ENCODE peak calls at places on chromosomes 2 and 18, in five cellular contexts. N is heart right ventricle, S is bronchial epithelial cell, R is MG63, W is heart left ventricle. I is an unnamed sample.

GRCh38 chr2:112147796-112148195 is 9.6 kb downstream of the FBLN7 start:
- DNase-seq in N (no peak), S (no peak), R (no peak), W (peak; percentile 43), I (no peak)

GRCh38 chr18:31791817-31792579 is 31.3 kb upstream of the SLC25A52 start:
- DNase-seq in N (no peak), S (no peak), R (no peak), W (no peak), I (no peak)

GRCh38 chr2:27681844-27682243 is 18.2 kb downstream of the SLC4A1AP start:
- DNase-seq in N (no peak), S (peak; percentile 42), R (no peak), W (no peak), I (peak; percentile 37)

GRCh38 chr2:239674101-239674980 is 273.5 kb upstream of the HDAC4 start:
- DNase-seq in N (no peak), S (no peak), R (no peak), W (no peak), I (no peak)

GRCh38 chr2:216877085-216877484 is 17.2 kb upstream of the TNP1 start:
- DNase-seq in N (no peak), S (peak; percentile 8), R (no peak), W (no peak), I (no peak)

GRCh38 chr2:240936106-240936505 is 30.0 kb downstream of the CROCC2 start:
- DNase-seq in N (no peak), S (no peak), R (no peak), W (no peak), I (no peak)

GRCh38 chr18:79389689-79390088 is 6.0 kb upstream of the NFATC1 start:
- DNase-seq in N (no peak), S (no peak), R (no peak), W (no peak), I (no peak)

GRCh38 chr2:119184512-119184911 is 26.0 kb upstream of the C1QL2 start:
- DNase-seq in N (no peak), S (peak; percentile 20), R (peak; percentile 48), W (no peak), I (no peak)

GRCh38 chr2:164661349-164661748 is 40.1 kb upstream of the GRB14 start:
- DNase-seq in N (no peak), S (peak; percentile 56), R (no peak), W (no peak), I (peak; percentile 75)

GRCh38 chr2:28754321-28754720 is 2.7 kb downstream of the PPP1CB start:
- DNase-seq in N (no peak), S (peak; percentile 27), R (no peak), W (no peak), I (peak; percentile 27)

I was measured in mammary epithelial cell.